ENCODE peak calls at places on chromosomes 4 and X, in four cellular contexts. Q is dorsolateral prefrontal cortex, B is RWPE1, C is tibial artery. K is an unnamed sample.

GRCh38 chrX:134753185-134754008 is 95.1 kb upstream of the PLAC1 start:
- DNase-seq in Q (no peak), B (peak), C (no peak), K (no peak)

GRCh38 chr4:5940470-5941203 is 47.8 kb upstream of the CRMP1 start:
- DNase-seq in Q (no peak), B (no peak), C (no peak), K (no peak)

GRCh38 chr4:40547446-40548132 is 82.1 kb downstream of the RBM47 start:
- DNase-seq in Q (no peak), B (no peak), C (no peak), K (no peak)

GRCh38 chrX:33330798-33331197 is 119.4 kb upstream of the DMD start:
- DNase-seq in Q (no peak), B (no peak), C (no peak), K (no peak)

GRCh38 chr4:151012836-151013235 is 2.2 kb downstream of the LRBA start:
- DNase-seq in Q (no peak), B (peak), C (no peak), K (no peak)

GRCh38 chr4:67104145-67104544 is 441.2 kb downstream of the CENPC start:
- DNase-seq in Q (no peak), B (no peak), C (no peak), K (no peak)

GRCh38 chr4:61003301-61003700 is 196.8 kb upstream of the ADGRL3 start:
- DNase-seq in Q (no peak), B (no peak), C (no peak), K (no peak)

GRCh38 chrX:40165861-40166260 is 68.1 kb upstream of the BCOR start:
- DNase-seq in Q (no peak), B (no peak), C (no peak), K (no peak)

GRCh38 chrX:112789931-112790330 is 50.7 kb downstream of the AMOT start:
- DNase-seq in Q (no peak), B (no peak), C (no peak), K (no peak)

GRCh38 chrX:15985937-15986336 is 131.3 kb upstream of the AP1S2 start:
- DNase-seq in Q (no peak), B (no peak), C (no peak), K (no peak)

GRCh38 chr4:112968456-112969159 is 80.8 kb upstream of the ANK2 start:
- DNase-seq in Q (no peak), B (no peak), C (no peak), K (no peak)

GRCh38 chr4:170853422-170854021 is 763.8 kb upstream of the AADAT start:
- DNase-seq in Q (no peak), B (peak), C (no peak), K (peak)

GRCh38 chr4:139783761-139784484 is 118.3 kb downstream of the MGST2 start:
- DNase-seq in Q (peak), B (no peak), C (no peak), K (peak)

GRCh38 chrX:132480581-132481203 is 8.1 kb downstream of the MBNL3 start:
- DNase-seq in Q (peak), B (no peak), C (no peak), K (no peak)

GRCh38 chrX:8139713-8140112 is 31.4 kb downstream of the VCX2 start:
- DNase-seq in Q (no peak), B (peak), C (no peak), K (no peak)

GRCh38 chr4:7148337-7148736 is 44.0 kb upstream of the SORCS2 start:
- DNase-seq in Q (no peak), B (no peak), C (no peak), K (no peak)

GRCh38 chr4:82784615-82785247 is 13.9 kb downstream of the SCD5 start:
- DNase-seq in Q (no peak), B (no peak), C (no peak), K (no peak)

GRCh38 chr4:76963136-76963477 is 13.6 kb downstream of the SEPTIN11 start:
- DNase-seq in Q (no peak), B (no peak), C (no peak), K (no peak)

GRCh38 chrX:8003147-8003883 is 76.1 kb upstream of the PNPLA4 start:
- DNase-seq in Q (no peak), B (no peak), C (no peak), K (no peak)

GRCh38 chr4:11424000-11424399 is 4.7 kb downstream of the HS3ST1 start:
- DNase-seq in Q (no peak), B (peak), C (no peak), K (no peak)

GRCh38 chr4:3529363-3529762 is 2.9 kb downstream of the LRPAP1 start:
- DNase-seq in Q (no peak), B (no peak), C (peak), K (peak)

GRCh38 chr4:4502694-4503311 is 39.0 kb downstream of the STX18 start:
- DNase-seq in Q (no peak), B (no peak), C (no peak), K (no peak)

GRCh38 chr4:1492636-1493539 is 86.6 kb upstream of the NKX1-1 start:
- DNase-seq in Q (no peak), B (no peak), C (no peak), K (no peak)

GRCh38 chrX:108447303-108447702 is 7.7 kb downstream of the COL4A5 start:
- DNase-seq in Q (no peak), B (no peak), C (no peak), K (no peak)

GRCh38 chr4:173044340-173044739 is 124.3 kb upstream of the GALNT7 start:
- DNase-seq in Q (no peak), B (no peak), C (no peak), K (no peak)

GRCh38 chr4:173039617-173040176 is 128.9 kb upstream of the GALNT7 start:
- DNase-seq in Q (no peak), B (no peak), C (no peak), K (no peak)

GRCh38 chr4:173040200-173040599 is 128.4 kb upstream of the GALNT7 start:
- DNase-seq in Q (no peak), B (no peak), C (peak), K (no peak)

GRCh38 chr4:173038192-173038896 is 130.3 kb upstream of the GALNT7 start:
- DNase-seq in Q (no peak), B (no peak), C (no peak), K (no peak)

DNA sequence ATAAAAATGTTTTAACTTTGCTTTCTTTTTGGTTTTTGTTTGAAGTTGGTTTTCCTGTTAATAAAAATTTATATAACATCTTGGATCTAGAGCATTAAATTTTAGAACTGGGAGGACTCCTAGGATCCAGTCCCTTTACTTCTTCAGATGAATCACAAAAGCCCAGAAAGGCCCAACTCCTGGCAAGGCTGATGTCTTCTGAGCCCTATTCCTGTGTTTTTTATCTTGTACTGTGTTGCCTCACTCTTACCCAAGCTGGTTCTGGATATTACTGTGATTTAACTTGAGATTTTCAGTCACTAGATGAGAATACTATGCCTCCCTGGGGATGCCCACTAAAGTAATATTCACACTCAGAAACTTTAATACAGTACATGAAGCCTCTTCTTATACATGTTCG is 127.1 kb upstream of the GALNT7 start:
- DNase-seq in Q (no peak), B (no peak), C (no peak), K (no peak)
- H3K27ac ChIP-seq in Q (no peak), B (no peak), C (no peak), K (no peak)

GRCh38 chr4:156946508-156947197 is 24.9 kb downstream of the PDGFC start:
- DNase-seq in Q (no peak), B (peak), C (peak), K (no peak)
- H3K27ac ChIP-seq in Q (peak), B (no peak), C (peak), K (no peak)

DNA sequence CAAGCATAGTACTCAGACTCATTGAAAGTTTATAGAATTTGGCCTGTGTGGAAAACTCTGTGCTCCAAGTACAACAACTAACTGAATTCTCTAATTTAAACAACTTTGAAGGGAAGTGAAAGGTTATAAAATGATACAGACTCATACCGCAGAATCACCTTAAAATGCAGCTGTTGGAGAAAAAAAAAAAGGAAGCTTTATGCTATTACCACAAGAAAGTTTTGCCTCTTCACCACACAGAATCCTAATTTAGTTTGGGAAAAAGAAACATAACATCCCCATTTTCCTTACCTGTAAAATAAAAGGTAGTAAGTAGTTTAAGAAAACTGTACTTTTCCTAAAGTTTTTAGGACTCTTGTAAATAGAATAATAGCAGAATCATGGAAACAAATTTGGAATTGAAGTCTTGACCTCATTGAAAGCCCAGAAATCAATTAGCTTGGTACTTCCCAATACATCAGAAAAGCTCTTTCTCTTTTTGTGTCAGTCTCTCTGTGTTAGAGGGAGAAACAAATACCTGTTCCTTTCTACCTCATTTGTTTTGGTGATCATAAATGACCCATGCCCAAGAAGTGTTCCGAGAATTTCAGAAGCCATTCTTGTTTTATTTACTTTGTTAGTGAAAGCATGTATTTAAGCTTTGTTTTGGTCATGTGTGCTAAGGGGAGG is 78.8 kb downstream of the NFKB1 start:
- DNase-seq in Q (no peak), B (no peak), C (no peak), K (no peak)
- H3K27ac ChIP-seq in Q (no peak), B (no peak), C (no peak), K (no peak)

GRCh38 chr4:74544655-74545361 is 99.9 kb downstream of the AREG start:
- DNase-seq in Q (no peak), B (no peak), C (no peak), K (no peak)
- H3K27ac ChIP-seq in Q (no peak), B (no peak), C (no peak), K (no peak)

GRCh38 chr4:87865288-87865687 is 32.5 kb downstream of the MEPE start:
- DNase-seq in Q (no peak), B (no peak), C (no peak), K (no peak)

GRCh38 chr4:87864321-87864720 is 31.6 kb downstream of the MEPE start:
- DNase-seq in Q (no peak), B (no peak), C (no peak), K (no peak)

GRCh38 chr4:87863486-87863885 is 30.7 kb downstream of the MEPE start:
- DNase-seq in Q (no peak), B (no peak), C (no peak), K (no peak)

GRCh38 chr4:87868482-87868881 is 35.7 kb downstream of the MEPE start:
- DNase-seq in Q (no peak), B (no peak), C (no peak), K (no peak)

DNA sequence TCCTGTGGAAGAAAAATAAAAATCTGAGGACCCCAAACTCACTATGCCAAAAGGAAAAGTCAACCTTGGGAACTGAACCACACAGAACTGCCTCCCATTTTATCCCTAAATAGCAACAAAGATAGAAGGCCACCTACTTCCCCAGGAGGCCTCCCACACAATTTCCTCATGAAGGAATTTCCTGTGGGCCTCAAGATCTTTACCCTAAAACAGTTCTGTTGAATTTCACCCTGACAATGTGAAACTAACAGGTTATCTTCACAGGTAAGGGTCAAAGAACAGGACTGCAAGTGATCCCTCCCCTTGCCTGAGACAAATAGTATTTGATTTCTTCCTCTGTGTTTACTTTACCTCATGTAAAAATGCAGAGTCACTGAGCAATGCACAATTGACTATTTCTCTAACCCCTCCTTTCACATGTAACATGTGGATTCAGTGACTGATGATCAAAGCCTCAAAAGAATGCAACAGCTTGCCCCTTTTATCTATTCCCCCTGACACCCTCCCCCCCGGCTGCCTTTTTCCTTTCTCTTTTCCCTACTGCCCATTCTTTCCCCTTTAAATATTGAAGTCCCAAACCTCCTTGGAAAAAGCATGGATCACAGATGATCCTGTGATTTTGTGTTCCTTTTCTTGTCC is 33.3 kb downstream of the MEPE start:
- DNase-seq in Q (no peak), B (no peak), C (no peak), K (no peak)
- H3K27ac ChIP-seq in Q (no peak), B (no peak), C (no peak), K (no peak)

DNA sequence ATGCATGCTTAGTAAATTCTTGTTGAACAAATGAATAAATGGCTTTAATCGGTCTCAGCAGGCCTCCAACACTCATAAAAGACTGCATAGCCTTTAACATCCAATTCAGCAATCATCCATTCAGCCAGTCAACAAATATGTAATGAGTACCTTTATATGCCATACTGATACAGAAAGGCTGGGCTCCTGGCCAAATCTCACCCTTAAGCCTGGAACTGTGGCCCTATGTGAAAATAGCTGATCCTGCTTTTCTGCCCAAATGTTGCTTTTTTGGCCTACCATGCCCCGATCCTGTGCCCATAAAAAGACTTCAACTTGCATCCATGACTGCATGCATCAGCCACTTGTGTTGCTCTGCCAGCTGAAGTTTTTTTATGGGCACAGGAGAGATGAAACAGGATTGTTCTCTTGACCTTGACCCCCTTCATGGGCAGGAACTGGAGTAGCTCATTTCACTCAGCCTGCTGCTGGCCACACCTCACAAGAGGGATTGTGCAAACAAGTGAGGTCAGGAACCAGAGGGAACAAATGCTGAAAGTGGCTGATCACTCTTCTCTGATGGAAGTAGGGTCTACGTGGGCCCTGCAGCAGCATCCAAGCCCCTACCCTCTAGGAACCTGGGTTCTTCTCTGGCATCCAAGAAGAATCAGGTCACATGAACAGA is 75.6 kb downstream of the NPY1R start:
- DNase-seq in Q (no peak), B (no peak), C (no peak), K (no peak)
- H3K27ac ChIP-seq in Q (no peak), B (no peak), C (no peak), K (no peak)

DNA sequence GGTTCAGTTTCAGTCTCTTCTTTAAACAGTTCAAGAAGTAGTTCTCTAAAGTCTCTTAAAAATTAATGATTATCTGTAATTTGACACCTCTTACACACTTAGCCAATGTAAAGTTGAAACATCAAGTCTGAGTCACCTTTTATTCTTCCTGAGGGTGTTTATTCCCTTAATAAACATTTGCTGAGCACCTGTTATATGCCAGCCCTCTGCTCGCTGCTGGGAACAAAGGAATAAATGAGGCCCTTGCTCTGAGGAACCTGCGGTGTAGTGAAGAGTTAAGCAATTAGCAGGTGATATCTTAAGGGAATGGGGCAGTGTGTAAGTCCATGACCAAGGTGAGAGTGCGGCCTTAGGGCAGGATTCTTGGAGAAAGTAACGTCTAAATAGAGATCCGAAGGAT is 5.2 kb upstream of the NDNF start:
- DNase-seq in Q (no peak), B (no peak), C (no peak), K (no peak)
- H3K27ac ChIP-seq in Q (no peak), B (no peak), C (no peak), K (no peak)

DNA sequence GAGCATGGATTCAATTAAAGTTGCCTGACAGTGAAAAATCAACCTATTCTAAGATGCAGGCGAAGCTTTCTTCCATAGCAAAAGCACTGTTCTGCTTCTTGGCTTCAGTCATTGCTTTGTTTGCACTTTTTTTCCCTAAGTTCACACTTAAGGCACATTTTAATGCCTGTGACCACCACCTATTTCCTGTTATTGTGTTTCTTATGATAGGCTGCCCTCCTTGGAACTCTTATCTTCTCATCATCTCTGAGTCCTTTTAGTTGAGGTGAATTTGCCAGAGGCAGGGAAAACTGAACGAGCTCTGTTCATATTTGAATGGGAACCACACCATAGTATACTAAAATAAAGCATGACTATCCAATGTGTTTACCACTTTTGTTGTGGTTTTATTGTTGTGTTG is 119.8 kb downstream of the SPCS3 start:
- DNase-seq in Q (no peak), B (no peak), C (no peak), K (no peak)
- H3K27ac ChIP-seq in Q (no peak), B (no peak), C (no peak), K (no peak)

GRCh38 chr4:165810726-165811125 is 62.3 kb upstream of the TLL1 start:
- DNase-seq in Q (no peak), B (peak), C (no peak), K (no peak)

GRCh38 chr4:165813606-165814005 is 59.4 kb upstream of the TLL1 start:
- DNase-seq in Q (no peak), B (no peak), C (no peak), K (no peak)

GRCh38 chr4:165814256-165815010 is 58.6 kb upstream of the TLL1 start:
- DNase-seq in Q (no peak), B (peak), C (no peak), K (no peak)
- H3K27ac ChIP-seq in Q (no peak), B (no peak), C (no peak), K (no peak)

DNA sequence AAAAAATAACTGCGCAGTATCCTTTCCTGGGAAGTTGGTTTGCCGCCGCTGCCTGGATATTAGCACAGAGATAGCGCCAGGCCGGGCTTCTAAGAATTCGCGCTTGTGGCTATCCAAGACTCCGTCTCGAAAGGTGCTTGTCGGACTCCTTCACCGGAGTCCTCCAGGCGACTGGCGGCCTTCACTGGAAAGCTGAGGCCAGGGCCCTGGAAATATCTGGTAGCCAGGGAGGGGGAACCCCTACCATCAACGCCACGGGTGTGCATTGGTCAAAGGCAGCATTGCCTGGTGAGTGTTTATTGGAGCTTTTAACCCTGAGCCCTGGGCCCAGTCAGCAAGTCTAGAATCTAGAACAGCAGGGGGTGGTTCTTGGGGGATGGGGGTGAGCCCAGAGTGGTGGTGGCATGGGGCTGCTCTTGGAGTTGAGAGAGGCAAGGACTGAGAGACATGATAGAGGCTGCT is 567 bp upstream of the PIM2 start:
- DNase-seq in Q (no peak), B (peak), C (no peak), K (no peak)
- H3K27ac ChIP-seq in Q (peak), B (peak), C (peak), K (peak)

K was measured in substantia nigra.